ENCODE peak calls at places on chromosome 19, in four cellular contexts. One of them, this sample, is unnamed.

GRCh38 chr19:46756544-46756888 is 10.3 kb upstream of the STRN4 start:
- DNase-seq in IMR-90: no peak
- DNase-seq in gastrocnemius medialis: no peak
- DNase-seq in A673: no peak
- DNase-seq in this sample: no peak

GRCh38 chr19:45195764-45196163 is 17.2 kb downstream of the BLOC1S3 start:
- DNase-seq in IMR-90: peak; percentile 60
- DNase-seq in gastrocnemius medialis: no peak
- DNase-seq in A673: no peak
- DNase-seq in this sample: no peak

GRCh38 chr19:55654323-55654832 is 457 bp upstream of the U2AF2 start:
- DNase-seq in IMR-90: peak; percentile 99
- DNase-seq in gastrocnemius medialis: peak; percentile 99
- DNase-seq in A673: peak; percentile 100
- DNase-seq in this sample: peak; percentile 99

GRCh38 chr19:33649919-33650305 is 28.2 kb downstream of the CHST8 start:
- DNase-seq in IMR-90: no peak
- DNase-seq in gastrocnemius medialis: no peak
- DNase-seq in A673: no peak
- DNase-seq in this sample: no peak

GRCh38 chr19:51317381-51317780 is 5.9 kb downstream of the IGLON5 start:
- DNase-seq in IMR-90: no peak
- DNase-seq in gastrocnemius medialis: no peak
- DNase-seq in A673: no peak
- DNase-seq in this sample: no peak

GRCh38 chr19:35908977-35909683 is 1.0 kb upstream of the TYROBP start:
- DNase-seq in IMR-90: no peak
- DNase-seq in gastrocnemius medialis: peak; percentile 50
- DNase-seq in A673: no peak
- DNase-seq in this sample: no peak

GRCh38 chr19:58474291-58474996 is 1.7 kb upstream of the ZNF446 start:
- DNase-seq in IMR-90: peak; percentile 87
- DNase-seq in gastrocnemius medialis: no peak
- DNase-seq in A673: no peak
- DNase-seq in this sample: no peak

GRCh38 chr19:35704218-35704617 is at the start of gene ZBTB32:
- DNase-seq in IMR-90: peak; percentile 61
- DNase-seq in gastrocnemius medialis: no peak
- DNase-seq in A673: peak; percentile 76
- DNase-seq in this sample: no peak

GRCh38 chr19:35755550-35756371 is 1.1 kb downstream of the HSPB6 start:
- DNase-seq in IMR-90: peak; percentile 55
- DNase-seq in gastrocnemius medialis: peak; percentile 81
- DNase-seq in A673: peak; percentile 67
- DNase-seq in this sample: no peak

GRCh38 chr19:56156768-56157167 is 15.7 kb downstream of the ZNF444 start:
- DNase-seq in IMR-90: no peak
- DNase-seq in gastrocnemius medialis: no peak
- DNase-seq in A673: no peak
- DNase-seq in this sample: no peak

GRCh38 chr19:35495107-35496064 is 5.1 kb upstream of the KRTDAP start:
- DNase-seq in IMR-90: peak; percentile 55
- DNase-seq in gastrocnemius medialis: peak; percentile 11
- DNase-seq in A673: peak; percentile 76
- DNase-seq in this sample: no peak

GRCh38 chr19:55462722-55463121 is 1.3 kb upstream of the ISOC2 start:
- DNase-seq in IMR-90: no peak
- DNase-seq in gastrocnemius medialis: no peak
- DNase-seq in A673: no peak
- DNase-seq in this sample: no peak

GRCh38 chr19:10858204-10858828 is 10.1 kb downstream of the C19orf38 start:
- DNase-seq in IMR-90: no peak
- DNase-seq in gastrocnemius medialis: no peak
- DNase-seq in A673: peak; percentile 66
- DNase-seq in this sample: no peak

GRCh38 chr19:8610041-8610927 is at the start of gene ADAMTS10:
- DNase-seq in IMR-90: peak; percentile 43
- DNase-seq in gastrocnemius medialis: no peak
- DNase-seq in A673: peak; percentile 64
- DNase-seq in this sample: no peak

GRCh38 chr19:32388393-32388724 is 17.2 kb upstream of the DPY19L3 start:
- DNase-seq in IMR-90: no peak
- DNase-seq in gastrocnemius medialis: no peak
- DNase-seq in A673: no peak
- DNase-seq in this sample: no peak

GRCh38 chr19:14943601-14944000 is 2.3 kb downstream of the OR7C2 start:
- DNase-seq in IMR-90: no peak
- DNase-seq in gastrocnemius medialis: no peak
- DNase-seq in A673: no peak
- DNase-seq in this sample: no peak

GRCh38 chr19:51501594-51502263 is at the start of gene SIGLEC12:
- DNase-seq in IMR-90: no peak
- DNase-seq in gastrocnemius medialis: no peak
- DNase-seq in A673: no peak
- DNase-seq in this sample: no peak

GRCh38 chr19:7393934-7394508 is 45.3 kb downstream of the ARHGEF18 start:
- DNase-seq in IMR-90: no peak
- DNase-seq in gastrocnemius medialis: no peak
- DNase-seq in A673: no peak
- DNase-seq in this sample: no peak

GRCh38 chr19:45173816-45174215 is 4.2 kb downstream of the TRAPPC6A start:
- DNase-seq in IMR-90: peak; percentile 79
- DNase-seq in gastrocnemius medialis: no peak
- DNase-seq in A673: no peak
- DNase-seq in this sample: no peak

DNA sequence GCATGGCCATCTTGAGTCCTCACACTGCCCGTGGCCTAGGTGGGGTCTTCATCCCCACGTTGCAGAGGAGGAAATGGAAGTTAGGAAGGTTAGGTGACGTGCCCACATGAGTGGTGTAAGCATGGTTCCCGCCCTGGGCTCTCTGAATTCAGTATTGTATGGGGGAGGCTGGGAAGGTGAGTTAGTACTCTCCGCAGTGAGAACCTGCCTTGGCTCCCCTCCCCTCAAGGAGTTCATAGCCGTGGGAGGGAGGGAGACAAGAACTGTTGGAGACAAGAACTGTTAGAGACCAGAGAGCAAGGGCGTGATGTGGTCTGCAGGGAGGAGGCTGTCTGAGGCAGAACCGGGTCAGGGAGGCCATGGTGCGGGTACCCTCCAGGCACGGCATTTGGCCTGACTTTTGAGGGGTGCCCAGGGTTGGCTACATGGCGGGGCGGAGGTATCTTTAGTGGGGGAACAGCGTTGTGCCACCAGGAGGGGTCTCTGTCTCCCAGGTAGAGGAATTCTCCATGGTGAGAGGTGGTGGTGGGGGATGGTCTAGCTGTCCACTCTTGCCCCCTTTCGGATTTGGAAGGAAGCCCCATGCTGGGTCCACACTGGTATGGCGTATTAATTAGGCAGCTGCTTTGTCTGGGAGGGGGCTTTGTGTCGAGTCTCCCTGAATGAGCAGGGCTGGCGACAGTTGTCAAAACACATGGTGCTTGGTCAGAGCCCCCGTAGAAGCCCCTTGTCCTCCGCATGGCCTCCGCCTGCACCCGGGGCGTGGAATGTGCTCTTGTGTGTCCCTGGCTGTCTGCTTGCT is 45.8 kb downstream of the CAPN12 start:
- DNase-seq in IMR-90: no peak
- DNase-seq in gastrocnemius medialis: no peak
- DNase-seq in A673: no peak
- DNase-seq in this sample: no peak
- TF ChIP-seq CTCF in IMR-90: no peak
- TF ChIP-seq CTCF in gastrocnemius medialis: no peak
- TF ChIP-seq CTCF in A673: no peak
- TF ChIP-seq CTCF in this sample: no peak

DNA sequence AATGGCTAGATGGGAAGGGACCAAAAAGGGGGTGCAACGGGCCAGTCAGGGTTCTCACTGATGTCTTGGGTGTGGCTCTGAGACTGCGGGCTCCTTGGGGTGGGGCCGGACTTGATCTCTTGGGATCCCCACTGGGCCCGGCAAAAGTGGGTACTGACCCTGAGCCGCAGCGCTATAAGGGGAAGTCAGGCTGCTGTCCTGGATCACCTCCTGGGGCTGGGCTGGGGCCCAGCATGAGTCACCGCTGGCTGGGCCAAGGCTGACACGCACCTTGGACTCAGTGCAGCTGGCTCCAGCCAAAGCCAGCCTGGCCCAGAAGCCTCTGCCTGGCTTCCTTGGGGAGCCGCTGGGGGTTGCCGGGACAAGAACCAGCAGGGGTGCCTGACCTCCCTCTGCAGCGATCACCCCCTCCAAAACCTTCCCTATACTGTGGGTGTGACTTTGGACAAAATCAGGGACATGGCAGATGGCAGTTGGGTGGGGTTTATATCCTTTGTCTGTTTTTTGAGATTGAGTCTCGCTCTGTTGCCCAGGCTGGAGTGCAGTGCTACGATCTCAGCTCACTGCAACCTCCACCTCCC is 614 bp upstream of the IQCN start:
- DNase-seq in IMR-90: peak; percentile 89
- DNase-seq in gastrocnemius medialis: peak; percentile 82
- DNase-seq in A673: no peak
- DNase-seq in this sample: no peak
- TF ChIP-seq CTCF in IMR-90: peak; percentile 3
- TF ChIP-seq CTCF in gastrocnemius medialis: no peak
- TF ChIP-seq CTCF in A673: no peak
- TF ChIP-seq CTCF in this sample: no peak

GRCh38 chr19:13849277-13849676 is 27.7 kb upstream of the NANOS3 start:
- DNase-seq in IMR-90: no peak
- DNase-seq in gastrocnemius medialis: no peak
- DNase-seq in A673: no peak
- DNase-seq in this sample: no peak

GRCh38 chr19:13846533-13847032 is 30.4 kb upstream of the NANOS3 start:
- DNase-seq in IMR-90: peak; percentile 93
- DNase-seq in gastrocnemius medialis: no peak
- DNase-seq in A673: peak; percentile 82
- DNase-seq in this sample: peak; percentile 59

GRCh38 chr19:13847900-13848677 is 28.8 kb upstream of the NANOS3 start:
- DNase-seq in IMR-90: no peak
- DNase-seq in gastrocnemius medialis: no peak
- DNase-seq in A673: no peak
- DNase-seq in this sample: no peak

GRCh38 chr19:13848811-13849241 is 28.1 kb upstream of the NANOS3 start:
- DNase-seq in IMR-90: no peak
- DNase-seq in gastrocnemius medialis: no peak
- DNase-seq in A673: no peak
- DNase-seq in this sample: no peak

DNA sequence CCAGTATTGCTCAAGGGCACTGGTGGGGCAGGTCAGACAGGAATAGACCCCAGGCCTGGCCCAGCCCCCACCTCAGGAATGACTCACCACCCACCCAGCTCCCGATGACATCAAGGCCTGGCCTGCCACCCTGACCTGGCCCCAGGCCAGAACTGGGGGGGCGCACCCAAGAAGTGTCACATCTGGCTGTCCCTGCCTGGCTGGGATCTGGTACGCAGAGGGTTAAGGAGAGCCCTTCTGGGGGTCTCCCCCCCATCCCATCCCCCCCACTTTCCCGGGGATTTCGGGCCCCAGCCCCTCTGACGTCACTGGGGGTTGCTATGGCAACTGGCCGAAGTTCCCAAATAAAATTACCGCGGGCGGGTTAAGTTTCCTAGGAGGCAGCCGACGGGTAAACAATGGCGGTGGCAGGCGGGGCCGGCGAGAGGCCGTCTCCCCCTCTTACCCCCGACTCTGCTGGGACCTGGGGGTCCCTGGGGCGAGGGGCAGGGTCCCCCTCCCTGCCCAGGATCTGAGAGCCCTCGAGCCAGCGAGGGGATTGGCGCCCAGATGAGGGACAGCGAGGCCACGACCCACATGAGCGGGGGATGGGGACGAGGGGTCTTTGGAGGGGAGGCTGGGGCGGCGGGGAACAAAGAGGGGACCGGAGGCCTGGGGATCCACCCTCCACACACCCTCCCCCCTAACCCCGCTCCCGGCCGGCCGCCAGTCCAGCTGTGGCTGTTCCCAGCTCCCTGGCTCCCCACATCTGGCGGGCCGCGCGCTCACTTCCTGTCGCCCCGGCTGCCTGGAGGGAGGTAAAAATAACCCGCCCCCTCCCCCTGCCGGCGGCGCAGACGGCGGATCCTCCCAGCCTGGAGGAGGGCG is 29.7 kb upstream of the NANOS3 start:
- DNase-seq in IMR-90: peak; percentile 91
- DNase-seq in gastrocnemius medialis: peak; percentile 88
- DNase-seq in A673: peak; percentile 97
- DNase-seq in this sample: no peak
- TF ChIP-seq CTCF in IMR-90: peak; percentile 18
- TF ChIP-seq CTCF in gastrocnemius medialis: no peak
- TF ChIP-seq CTCF in A673: no peak
- TF ChIP-seq CTCF in this sample: no peak

GRCh38 chr19:3275583-3276340 is 51.3 kb downstream of the CELF5 start:
- DNase-seq in IMR-90: peak; percentile 60
- DNase-seq in gastrocnemius medialis: no peak
- DNase-seq in A673: peak; percentile 76
- DNase-seq in this sample: peak; percentile 47
- TF ChIP-seq CTCF in IMR-90: no peak
- TF ChIP-seq CTCF in gastrocnemius medialis: no peak
- TF ChIP-seq CTCF in A673: peak; percentile 37
- TF ChIP-seq CTCF in this sample: no peak

DNA sequence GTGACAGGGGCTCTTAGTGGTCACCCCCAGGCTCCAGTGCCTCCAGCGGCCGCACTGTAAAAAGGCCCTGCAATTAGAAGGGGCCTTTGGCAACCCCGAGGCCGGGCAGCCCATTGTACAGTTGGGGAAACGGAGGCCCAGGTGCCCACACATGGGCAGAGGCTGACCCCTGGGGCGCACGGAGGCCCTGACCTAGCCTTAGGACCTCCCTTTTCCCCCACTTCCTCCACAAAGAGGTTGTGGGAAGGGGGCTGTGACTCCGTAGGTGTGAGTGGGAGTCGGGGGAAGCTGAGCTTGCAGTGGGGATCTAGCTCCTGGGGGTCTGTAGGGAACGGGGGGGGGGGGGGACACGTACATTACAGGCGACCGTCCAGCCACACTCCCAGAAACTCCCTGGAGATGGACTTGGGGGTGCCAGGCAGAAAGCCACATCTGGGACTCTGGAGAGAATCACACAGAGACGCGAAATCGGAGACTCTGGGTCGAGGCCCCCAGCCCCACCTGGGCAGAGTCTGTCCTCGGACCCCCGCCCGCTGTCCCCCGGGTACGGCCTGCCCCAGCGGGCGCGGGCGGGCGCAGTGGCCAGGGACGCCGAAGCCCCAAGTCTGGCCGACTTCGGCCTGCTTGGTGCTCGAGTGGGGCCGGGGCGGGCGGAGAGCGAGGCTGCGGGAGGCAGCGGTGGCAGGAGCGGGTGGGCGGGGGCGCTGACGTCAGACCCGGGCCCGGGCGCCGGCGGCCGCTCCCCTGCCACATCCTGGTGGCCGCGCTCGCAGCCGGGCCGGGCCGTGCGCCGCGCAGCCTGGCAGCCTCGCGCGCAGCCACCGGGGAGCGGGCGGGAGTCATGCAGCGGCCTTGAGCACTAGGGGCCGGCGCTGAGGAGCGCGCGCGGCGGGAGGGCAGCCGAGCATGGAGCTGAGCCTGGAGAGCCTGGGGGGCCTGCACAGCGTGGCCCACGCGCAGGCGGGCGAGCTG is at the start of gene ONECUT3:
- DNase-seq in IMR-90: no peak
- DNase-seq in gastrocnemius medialis: no peak
- DNase-seq in A673: no peak
- DNase-seq in this sample: no peak
- TF ChIP-seq CTCF in IMR-90: no peak
- TF ChIP-seq CTCF in gastrocnemius medialis: no peak
- TF ChIP-seq CTCF in A673: no peak
- TF ChIP-seq CTCF in this sample: no peak